ENCODE peak calls at places on chromosomes 1 and 21, in five cellular contexts. One of them, this sample, is unnamed.

GRCh38 chr1:182633657-182634281 is 29.6 kb upstream of the RGS16 start:
- DNase-seq in HepG2: no peak
- DNase-seq in suprapubic skin: no peak
- DNase-seq in A549: no peak
- DNase-seq in GM12878: no peak
- DNase-seq in this sample: no peak

GRCh38 chr21:46055863-46056281 is 42.0 kb upstream of the COL6A2 start:
- DNase-seq in suprapubic skin: no peak
- DNase-seq in GM12878: no peak
- DNase-seq in A549: no peak
- DNase-seq in HepG2: no peak
- DNase-seq in this sample: no peak

GRCh38 chr1:37239225-37239740 is 205.0 kb upstream of the GRIK3 start:
- DNase-seq in GM12878: no peak
- DNase-seq in HepG2: no peak
- DNase-seq in A549: no peak
- DNase-seq in suprapubic skin: no peak
- DNase-seq in this sample: no peak

GRCh38 chr1:57546527-57546926 is 122.7 kb upstream of the DAB1 start:
- DNase-seq in A549: no peak
- DNase-seq in HepG2: no peak
- DNase-seq in suprapubic skin: no peak
- DNase-seq in GM12878: no peak
- DNase-seq in this sample: no peak

GRCh38 chr1:179126338-179127060 is 44.6 kb downstream of the TOR3A start:
- DNase-seq in HepG2: no peak
- DNase-seq in suprapubic skin: no peak
- DNase-seq in A549: no peak
- DNase-seq in GM12878: no peak
- DNase-seq in this sample: no peak

GRCh38 chr1:239786464-239786863 is 305.2 kb upstream of the FMN2 start:
- DNase-seq in A549: no peak
- DNase-seq in GM12878: no peak
- DNase-seq in suprapubic skin: no peak
- DNase-seq in HepG2: no peak
- DNase-seq in this sample: no peak

GRCh38 chr1:205961970-205962820 is 18.9 kb upstream of the SLC26A9 start:
- DNase-seq in suprapubic skin: no peak
- DNase-seq in HepG2: no peak
- DNase-seq in A549: no peak
- DNase-seq in GM12878: no peak
- DNase-seq in this sample: no peak

GRCh38 chr1:11777653-11778322 is 15.8 kb downstream of the C1orf167 start:
- DNase-seq in HepG2: no peak
- DNase-seq in A549: no peak
- DNase-seq in GM12878: no peak
- DNase-seq in suprapubic skin: no peak
- DNase-seq in this sample: no peak

GRCh38 chr1:15178571-15179484 is 25.3 kb downstream of the TMEM51 start:
- DNase-seq in A549: no peak
- DNase-seq in GM12878: no peak
- DNase-seq in HepG2: no peak
- DNase-seq in suprapubic skin: no peak
- DNase-seq in this sample: no peak

GRCh38 chr1:238177351-238177750 is 286.6 kb upstream of the ZP4 start:
- DNase-seq in suprapubic skin: no peak
- DNase-seq in A549: no peak
- DNase-seq in GM12878: no peak
- DNase-seq in HepG2: no peak
- DNase-seq in this sample: no peak

GRCh38 chr1:168170552-168171508 is 7.9 kb upstream of the TIPRL start:
- DNase-seq in HepG2: no peak
- DNase-seq in GM12878: no peak
- DNase-seq in A549: no peak
- DNase-seq in suprapubic skin: no peak
- DNase-seq in this sample: no peak

GRCh38 chr1:184534690-184535089 is 147.9 kb downstream of the C1orf21 start:
- DNase-seq in GM12878: no peak
- DNase-seq in suprapubic skin: no peak
- DNase-seq in A549: no peak
- DNase-seq in HepG2: no peak
- DNase-seq in this sample: no peak

GRCh38 chr21:37700641-37701202 is 215.5 kb downstream of the KCNJ6 start:
- DNase-seq in suprapubic skin: no peak
- DNase-seq in GM12878: peak
- DNase-seq in A549: peak
- DNase-seq in HepG2: peak
- DNase-seq in this sample: no peak

DNA sequence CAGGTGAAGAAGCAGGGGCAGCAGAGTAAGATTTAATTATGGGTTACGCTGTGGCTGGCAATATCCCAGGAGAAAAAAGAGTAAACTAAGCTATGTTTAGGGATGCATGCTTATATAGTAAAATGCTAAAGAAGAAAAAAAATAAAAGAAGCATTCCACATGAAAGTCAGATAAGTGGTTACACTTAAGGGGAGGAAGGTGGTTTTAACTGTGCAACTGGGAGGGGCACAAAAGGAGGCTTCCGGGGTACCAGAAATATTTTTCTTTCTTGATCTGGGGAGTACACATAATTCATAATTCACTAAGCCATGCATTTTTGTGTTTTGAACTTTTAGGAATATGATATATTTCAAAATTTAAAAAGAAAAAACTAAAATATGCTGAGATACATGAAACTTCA is 39.5 kb downstream of the USP48 start:
- DNase-seq in A549: no peak
- DNase-seq in HepG2: no peak
- DNase-seq in suprapubic skin: no peak
- DNase-seq in GM12878: no peak
- DNase-seq in this sample: no peak
- TF ChIP-seq CTCF in A549: no peak
- TF ChIP-seq CTCF in HepG2: no peak
- TF ChIP-seq CTCF in suprapubic skin: no peak
- TF ChIP-seq CTCF in GM12878: no peak
- TF ChIP-seq CTCF in this sample: no peak

DNA sequence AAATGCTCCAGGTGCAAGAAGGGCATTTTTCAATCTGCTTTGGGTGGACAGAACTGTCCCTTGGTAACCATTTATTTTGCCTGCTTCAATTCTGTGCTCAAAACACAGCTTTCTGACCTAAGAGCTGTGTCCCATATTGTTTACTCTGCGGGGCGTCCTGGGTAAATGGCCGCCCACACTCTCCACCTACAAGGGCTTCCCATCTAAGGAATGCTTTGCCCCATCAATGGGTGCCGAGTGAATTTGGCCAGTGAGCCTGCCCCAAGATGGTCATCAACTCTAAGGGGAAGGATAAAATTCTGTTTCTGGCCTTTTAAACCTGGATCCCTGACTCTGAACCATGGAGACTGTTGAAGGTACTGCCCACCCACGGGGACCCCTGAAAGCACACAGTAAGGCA is 55.5 kb upstream of the FAM89A start:
- DNase-seq in GM12878: no peak
- DNase-seq in suprapubic skin: no peak
- DNase-seq in HepG2: no peak
- DNase-seq in A549: no peak
- DNase-seq in this sample: no peak
- TF ChIP-seq EP300 in GM12878: no peak
- TF ChIP-seq EP300 in suprapubic skin: no peak
- TF ChIP-seq EP300 in HepG2: no peak
- TF ChIP-seq EP300 in A549: no peak
- TF ChIP-seq EP300 in this sample: no peak

DNA sequence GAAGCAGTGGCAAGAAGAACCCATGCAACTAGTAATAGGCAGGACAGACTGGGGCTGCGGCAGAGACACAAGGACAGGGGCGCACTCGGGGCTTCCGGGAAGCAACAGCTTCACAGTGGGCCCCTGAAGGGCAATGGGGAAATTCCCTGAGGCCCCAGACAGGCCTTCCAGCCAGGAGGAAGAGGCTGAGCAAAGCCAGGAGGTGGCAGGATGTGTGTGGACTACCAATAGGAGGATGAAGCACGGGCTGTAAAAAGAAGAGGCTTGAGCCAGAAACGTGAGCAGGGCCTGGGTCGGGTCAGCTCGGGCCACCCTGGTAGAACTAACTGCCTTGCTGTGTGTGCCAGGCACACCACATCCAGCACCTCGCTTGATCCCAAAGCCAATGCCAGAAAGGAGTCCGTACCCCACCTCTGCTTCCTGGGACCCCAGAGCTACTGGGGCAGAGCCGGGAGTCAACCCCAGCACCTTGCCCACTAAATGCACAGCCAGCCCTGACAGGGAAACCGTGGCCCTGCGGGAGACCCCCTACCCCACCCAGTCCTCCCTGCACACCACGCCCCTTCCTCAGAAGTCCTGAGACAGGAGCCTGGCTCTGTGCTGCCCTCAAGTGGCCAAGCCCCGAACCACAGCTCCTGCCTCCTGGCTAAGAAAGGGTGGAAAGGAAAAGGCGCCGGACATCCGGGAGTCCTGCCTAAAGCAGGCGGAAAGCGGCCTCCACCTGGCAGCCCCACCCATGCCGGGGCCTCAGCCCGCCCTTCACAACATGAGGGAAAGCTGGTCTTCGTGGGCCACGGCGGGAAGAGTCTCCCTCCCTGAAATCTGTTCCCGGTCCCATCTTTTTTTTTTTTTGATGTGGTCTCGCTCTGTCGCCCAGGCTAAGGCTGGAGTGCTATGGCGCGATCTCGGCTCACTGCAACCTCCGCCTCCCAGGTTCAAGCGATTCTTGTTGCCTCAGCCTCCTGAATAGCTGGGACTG is 33.7 kb downstream of the TTC39A start:
- DNase-seq in HepG2: peak
- DNase-seq in GM12878: peak
- DNase-seq in A549: peak
- DNase-seq in suprapubic skin: peak
- DNase-seq in this sample: peak
- H3K4me3 ChIP-seq in HepG2: peak
- H3K4me3 ChIP-seq in GM12878: peak
- H3K4me3 ChIP-seq in A549: peak
- H3K4me3 ChIP-seq in suprapubic skin: peak
- H3K4me3 ChIP-seq in this sample: peak

GRCh38 chr1:29415861-29416260 is 179.5 kb downstream of the PTPRU start:
- DNase-seq in HepG2: no peak
- DNase-seq in GM12878: no peak
- DNase-seq in suprapubic skin: no peak
- DNase-seq in A549: no peak
- DNase-seq in this sample: no peak

GRCh38 chr1:29416825-29417557 is 180.7 kb downstream of the PTPRU start:
- DNase-seq in HepG2: no peak
- DNase-seq in A549: no peak
- DNase-seq in GM12878: no peak
- DNase-seq in suprapubic skin: no peak
- DNase-seq in this sample: no peak

GRCh38 chr1:29415156-29415830 is 179.0 kb downstream of the PTPRU start:
- DNase-seq in A549: peak
- DNase-seq in suprapubic skin: no peak
- DNase-seq in HepG2: peak
- DNase-seq in GM12878: no peak
- DNase-seq in this sample: no peak

GRCh38 chr1:29417558-29417858 is 181.2 kb downstream of the PTPRU start:
- DNase-seq in HepG2: no peak
- DNase-seq in suprapubic skin: no peak
- DNase-seq in A549: no peak
- DNase-seq in GM12878: no peak
- DNase-seq in this sample: no peak

DNA sequence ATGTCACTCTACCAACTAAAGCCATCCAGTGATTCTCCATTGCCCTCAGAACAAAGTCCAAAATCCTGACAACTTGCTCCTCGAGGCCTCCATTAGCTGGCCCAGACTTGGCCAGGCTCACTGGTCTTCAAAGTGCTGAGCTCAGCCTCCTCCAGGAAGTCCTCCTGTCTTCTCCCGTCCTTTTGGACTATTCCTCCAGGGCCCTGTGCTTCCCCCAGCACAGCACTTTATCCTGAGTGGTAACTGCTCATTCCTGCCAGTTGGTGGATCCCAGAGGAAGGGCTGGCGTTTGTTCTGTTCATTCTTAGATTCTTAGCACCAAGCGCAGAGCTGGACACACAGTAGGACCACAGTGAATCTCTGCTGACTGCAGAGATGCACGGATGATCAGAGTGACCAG is 179.9 kb downstream of the PTPRU start:
- DNase-seq in A549: no peak
- DNase-seq in suprapubic skin: no peak
- DNase-seq in GM12878: no peak
- DNase-seq in HepG2: no peak
- DNase-seq in this sample: no peak
- TF ChIP-seq CTCF in A549: no peak
- TF ChIP-seq CTCF in suprapubic skin: no peak
- TF ChIP-seq CTCF in GM12878: no peak
- TF ChIP-seq CTCF in HepG2: no peak
- TF ChIP-seq CTCF in this sample: no peak

GRCh38 chr1:21929951-21930615 is 7.0 kb downstream of the HSPG2 start:
- DNase-seq in A549: no peak
- DNase-seq in HepG2: no peak
- DNase-seq in suprapubic skin: no peak
- DNase-seq in GM12878: no peak
- DNase-seq in this sample: peak

GRCh38 chr1:21926814-21927530 is 10.1 kb downstream of the HSPG2 start:
- DNase-seq in suprapubic skin: no peak
- DNase-seq in A549: no peak
- DNase-seq in HepG2: no peak
- DNase-seq in GM12878: no peak
- DNase-seq in this sample: no peak

GRCh38 chr1:21925334-21925940 is 11.7 kb downstream of the HSPG2 start:
- DNase-seq in HepG2: no peak
- DNase-seq in suprapubic skin: no peak
- DNase-seq in A549: no peak
- DNase-seq in GM12878: no peak
- DNase-seq in this sample: no peak

GRCh38 chr1:21926065-21926464 is 11.0 kb downstream of the HSPG2 start:
- DNase-seq in suprapubic skin: no peak
- DNase-seq in GM12878: no peak
- DNase-seq in A549: no peak
- DNase-seq in HepG2: no peak
- DNase-seq in this sample: no peak

DNA sequence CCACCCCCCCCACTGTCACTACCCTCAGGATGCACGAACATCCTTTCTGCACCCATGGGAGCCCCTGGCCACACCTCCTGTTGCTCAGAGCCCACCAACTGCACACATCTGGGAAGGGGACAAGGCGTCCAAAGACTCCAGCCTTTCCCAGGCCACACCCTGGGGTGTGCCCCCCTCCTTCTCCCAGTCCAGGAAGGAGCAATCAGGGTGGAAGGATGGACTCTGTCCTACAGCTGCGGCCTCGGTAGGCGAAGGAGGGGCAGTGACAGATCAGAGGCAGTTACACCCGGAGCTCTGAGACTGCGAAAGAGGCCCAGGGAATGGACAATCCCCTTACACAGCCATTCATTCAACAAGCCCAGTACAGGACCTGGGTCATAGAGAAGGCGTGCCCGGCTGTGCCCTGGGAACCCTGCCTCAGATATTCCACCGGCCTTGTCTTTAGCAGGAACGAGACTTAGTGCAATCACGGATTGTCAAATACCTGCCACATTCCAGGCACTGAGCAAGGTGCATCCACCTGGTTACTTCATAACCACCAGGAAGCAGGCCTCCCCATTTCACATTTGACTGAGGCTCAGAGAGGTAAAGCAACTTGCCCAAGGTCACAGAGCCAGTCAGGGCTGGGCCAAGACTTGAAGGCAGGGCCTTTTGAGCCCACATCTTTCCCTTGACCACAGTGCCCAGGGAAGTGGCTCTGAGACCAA is 9.4 kb downstream of the HSPG2 start:
- DNase-seq in A549: no peak
- DNase-seq in suprapubic skin: no peak
- DNase-seq in GM12878: no peak
- DNase-seq in HepG2: peak
- DNase-seq in this sample: peak
- TF ChIP-seq EP300 in A549: no peak
- TF ChIP-seq EP300 in suprapubic skin: no peak
- TF ChIP-seq EP300 in GM12878: no peak
- TF ChIP-seq EP300 in HepG2: peak
- TF ChIP-seq EP300 in this sample: peak